ENCODE peak calls at places on chromosomes 11 and 22, in four cellular contexts. T is H1, C is mesendoderm, S is IMR-90. A is an unnamed sample.

GRCh38 chr22:46043816-46044717 is 67.1 kb upstream of the WNT7B start:
- DNase-seq in T (no peak), C (peak; percentile 33), S (no peak), A (peak; percentile 72)

GRCh38 chr22:29625090-29625825 is 21.8 kb downstream of the NF2 start:
- DNase-seq in T (no peak), C (peak; percentile 59), S (peak; percentile 85), A (no peak)

GRCh38 chr22:48953103-48953720 is 874.5 kb downstream of the BRD1 start:
- DNase-seq in T (no peak), C (no peak), S (no peak), A (no peak)

GRCh38 chr22:11360632-11361031 is 4167.4 kb upstream of the OR11H1 start:
- DNase-seq in T (no peak), C (no peak), S (no peak), A (no peak)

GRCh38 chr22:24402460-24403192 is 24.8 kb upstream of the ADORA2A start:
- DNase-seq in T (no peak), C (no peak), S (peak; percentile 94), A (no peak)

GRCh38 chr22:50185384-50186087 is at the start of gene TRABD:
- DNase-seq in T (peak; percentile 44), C (peak; percentile 93), S (peak; percentile 82), A (peak; percentile 91)

GRCh38 chr22:43289976-43290663 is 53.1 kb downstream of the SCUBE1 start:
- DNase-seq in T (no peak), C (no peak), S (peak; percentile 11), A (no peak)

GRCh38 chr11:129950319-129951034 is 52.2 kb downstream of the PRDM10 start:
- DNase-seq in T (no peak), C (no peak), S (peak; percentile 65), A (no peak)

GRCh38 chr22:50305658-50306566 is 1.5 kb downstream of the PLXNB2 start:
- DNase-seq in T (no peak), C (peak; percentile 53), S (peak; percentile 95), A (no peak)

GRCh38 chr11:120184946-120185677 is 25.7 kb upstream of the OAF start:
- DNase-seq in T (no peak), C (no peak), S (peak; percentile 48), A (no peak)

GRCh38 chr11:61680622-61681191 is 516 bp downstream of the DAGLA start:
- DNase-seq in T (no peak), C (no peak), S (no peak), A (no peak)

GRCh38 chr11:748007-748359 is 719 bp downstream of the TALDO1 start:
- DNase-seq in T (no peak), C (no peak), S (no peak), A (no peak)

DNA sequence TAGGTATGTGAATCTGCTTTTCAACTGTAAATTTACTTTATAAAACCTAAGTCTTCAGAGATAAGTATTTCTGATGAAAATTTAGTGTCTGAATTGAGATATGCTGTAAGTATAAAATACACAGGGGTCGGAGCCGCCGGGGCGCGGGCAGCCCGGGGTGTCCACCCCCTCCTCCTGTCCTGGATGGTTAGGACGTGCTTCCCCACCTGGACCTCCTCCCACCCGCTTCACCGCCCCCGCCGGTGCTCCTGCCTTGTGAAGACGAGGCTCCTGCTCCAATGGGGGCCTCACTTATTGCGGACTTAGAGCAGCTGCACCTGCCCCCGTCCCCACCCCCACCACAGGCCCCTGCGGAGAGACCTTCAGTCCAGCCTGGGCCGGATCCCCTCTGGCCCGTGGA is 21.3 kb upstream of the PHF21A start:
- DNase-seq in T (no peak), C (no peak), S (no peak), A (no peak)
- H2BK120ac ChIP-seq in T (no peak overlapping the region), C (no peak overlapping the region), S (no peak overlapping the region), A (no peak overlapping the region)

DNA sequence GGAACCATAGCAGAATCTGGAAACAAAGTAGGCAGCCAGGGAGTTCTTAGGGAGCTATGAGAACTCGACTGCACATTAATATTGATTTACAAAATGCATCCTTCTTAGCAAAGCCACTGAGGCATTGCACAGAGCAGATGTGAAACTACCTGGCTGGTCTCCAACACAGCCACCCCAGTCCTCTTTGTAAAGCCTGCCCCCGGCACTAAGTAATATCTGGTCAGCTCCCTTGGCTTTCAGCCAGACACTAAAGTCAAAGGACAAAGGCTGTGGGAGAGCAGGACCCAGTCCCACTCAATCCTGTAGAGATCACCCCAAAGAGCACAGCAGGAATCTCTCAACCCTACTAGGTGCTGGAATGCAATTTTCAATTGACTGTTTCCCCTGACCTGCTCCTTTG is 12.8 kb downstream of the XRRA1 start:
- DNase-seq in T (no peak), C (no peak), S (no peak), A (no peak)
- H4K5ac ChIP-seq in T (no peak overlapping the region), C (no peak overlapping the region), S (no peak overlapping the region), A (no peak overlapping the region)

GRCh38 chr11:114036156-114036811 is 23.2 kb upstream of the ZBTB16 start:
- DNase-seq in T (peak; percentile 86), C (peak; percentile 95), S (peak; percentile 18), A (peak; percentile 93)
- H2BK120ac ChIP-seq in T (no peak overlapping the region), C (no peak overlapping the region), S (no peak overlapping the region), A (no peak overlapping the region)

GRCh38 chr22:21591695-21592094 is 24.2 kb downstream of the UBE2L3 start:
- DNase-seq in T (no peak), C (no peak), S (no peak), A (no peak)

GRCh38 chr22:21590809-21591641 is 23.5 kb downstream of the UBE2L3 start:
- DNase-seq in T (no peak), C (no peak), S (no peak), A (no peak)

GRCh38 chr22:21594865-21595452 is 27.4 kb downstream of the UBE2L3 start:
- DNase-seq in T (no peak), C (no peak), S (no peak), A (no peak)

GRCh38 chr22:21592422-21592821 is 24.9 kb downstream of the UBE2L3 start:
- DNase-seq in T (no peak), C (no peak), S (no peak), A (no peak)

DNA sequence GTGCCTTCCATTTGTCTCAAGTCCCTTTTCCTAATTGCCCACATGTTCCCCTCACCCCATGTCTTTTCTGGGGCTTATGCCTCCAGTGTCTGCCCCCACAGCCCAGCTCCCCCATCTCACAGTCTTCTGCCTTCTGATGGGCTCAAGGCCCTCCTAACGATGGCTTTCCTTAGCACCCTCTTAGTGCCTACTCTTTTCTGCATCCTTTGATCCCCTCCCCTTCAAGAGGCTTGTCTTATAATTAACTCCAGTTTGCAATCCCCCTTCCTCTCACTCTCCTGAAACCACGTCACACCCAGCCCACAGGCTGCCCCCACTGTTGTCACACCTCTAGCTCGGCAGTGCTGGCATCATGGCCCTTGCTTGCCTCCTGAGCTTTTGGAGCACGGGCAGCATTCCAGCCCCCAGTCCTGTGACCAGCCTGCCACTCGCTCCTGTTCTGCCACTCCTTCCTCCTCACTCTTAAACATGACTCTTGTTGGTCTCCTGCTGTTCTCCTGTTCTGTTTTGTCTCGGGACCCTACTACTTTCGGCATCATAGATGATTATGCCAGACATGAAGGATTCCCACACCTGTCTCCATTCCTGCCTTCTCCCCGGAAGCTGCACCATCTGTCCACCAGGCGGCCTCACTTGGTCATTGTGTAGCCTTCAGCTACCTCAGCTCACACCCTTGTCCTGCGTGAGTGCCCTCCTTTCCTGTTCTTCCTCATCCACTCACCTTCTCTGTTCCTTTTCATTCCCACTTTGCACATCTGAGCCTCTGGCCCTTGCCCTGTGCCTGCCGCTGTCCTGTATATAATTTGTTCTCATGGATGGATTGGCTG is 26.1 kb downstream of the UBE2L3 start:
- DNase-seq in T (no peak), C (peak; percentile 59), S (no peak), A (peak; percentile 54)
- H4K5ac ChIP-seq in T (no peak overlapping the region), C (no peak overlapping the region), S (no peak overlapping the region), A (no peak overlapping the region)

DNA sequence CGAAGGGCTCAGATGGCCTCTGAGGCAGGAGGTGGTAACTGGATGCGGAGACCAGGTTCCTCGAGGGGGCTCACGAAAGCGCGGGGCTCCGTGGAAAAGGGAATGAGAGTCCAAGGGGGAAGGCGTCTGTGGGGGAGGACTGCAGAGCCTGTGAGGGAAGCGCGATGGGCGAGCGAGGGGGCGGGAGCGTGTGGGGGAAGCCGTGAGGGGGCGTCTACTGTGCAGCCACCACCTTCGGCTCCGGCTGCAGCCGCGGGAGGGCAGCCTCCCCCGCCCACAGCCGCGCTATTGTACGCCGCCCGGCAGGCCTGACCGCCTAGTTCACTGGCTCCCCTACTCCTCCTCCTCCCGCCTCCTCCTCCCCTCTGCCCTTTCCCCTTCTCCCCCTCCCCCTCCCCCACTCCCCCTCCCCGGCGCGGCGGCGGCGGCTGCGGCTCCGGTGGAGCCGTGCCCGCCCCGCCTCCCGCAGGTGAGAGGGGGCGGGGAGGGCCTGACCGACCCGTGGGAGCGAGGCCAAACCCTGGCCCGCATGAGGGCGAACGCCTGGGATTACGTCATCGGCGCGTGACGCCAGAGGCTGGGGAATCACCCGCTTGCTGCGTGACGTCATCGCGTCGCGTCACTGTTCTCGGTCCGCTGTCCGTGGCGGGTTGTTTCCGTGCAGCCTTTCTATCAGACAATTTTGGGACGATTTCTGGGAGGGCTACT is at the start of gene PAK1:
- DNase-seq in T (peak; percentile 75), C (peak; percentile 97), S (peak; percentile 86), A (peak; percentile 95)
- H2BK120ac ChIP-seq in T (no peak within 1 kb of the TSS), C (peak within 1 kb of the TSS; percentile 75), S (peak within 1 kb of the TSS; percentile 3), A (peak within 1 kb of the TSS; percentile 74)

DNA sequence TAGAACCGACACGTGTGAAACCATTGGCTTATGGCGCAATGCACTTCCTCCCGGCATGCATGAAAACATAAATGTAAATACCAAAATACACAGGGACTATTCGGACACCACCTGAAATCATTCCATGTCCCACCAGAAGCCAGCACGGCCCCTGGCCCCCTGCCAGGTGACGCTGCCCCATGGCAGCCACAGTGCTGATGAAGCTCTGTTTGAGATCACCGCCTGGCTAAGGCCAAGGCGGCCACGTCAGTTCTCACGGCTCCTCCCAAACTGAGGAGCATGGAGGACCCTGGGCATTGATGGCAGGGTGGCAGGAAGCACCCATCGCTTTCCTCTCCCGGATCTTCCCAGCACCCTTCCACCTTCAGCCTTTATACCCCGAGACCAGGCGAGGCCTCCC is 89.5 kb downstream of the CDKN1C start:
- DNase-seq in T (no peak), C (no peak), S (no peak), A (no peak)
- H4K5ac ChIP-seq in T (no peak overlapping the region), C (no peak overlapping the region), S (no peak overlapping the region), A (no peak overlapping the region)